ENCODE peak calls at places on chromosomes 4 and X, in six cellular contexts. N is upper lobe of left lung, J is astrocyte, X is mammary epithelial cell, O is lower lobe of right lung, U is sigmoid colon. Q is an unnamed sample.

GRCh38 chr4:153276966-153277365 is 67.5 kb upstream of the MND1 start:
- DNase-seq in O (no peak), J (no peak), U (no peak), X (no peak), N (no peak), Q (no peak)

GRCh38 chr4:98626350-98626749 is 32.1 kb downstream of the TSPAN5 start:
- DNase-seq in X (peak; percentile 93), U (no peak), N (peak; percentile 29), J (peak; percentile 96), O (no peak), Q (no peak)

GRCh38 chr4:80153800-80154546 is 43.3 kb upstream of the PRDM8 start:
- DNase-seq in O (no peak), U (no peak), N (no peak), X (no peak), J (peak; percentile 28), Q (no peak)

GRCh38 chrX:129744881-129745321 is 6.1 kb downstream of the XPNPEP2 start:
- DNase-seq in X (no peak), J (no peak), N (no peak), O (no peak), U (peak; percentile 25), Q (no peak)

GRCh38 chr4:84531689-84532088 is 32.6 kb upstream of the NKX6-1 start:
- DNase-seq in U (no peak), X (peak; percentile 66), J (no peak), O (no peak), N (no peak), Q (no peak)

GRCh38 chr4:7725951-7726350 is 213.7 kb downstream of the AFAP1 start:
- DNase-seq in J (no peak), X (peak; percentile 68), U (no peak), O (no peak), N (peak; percentile 60), Q (no peak)

GRCh38 chr4:48315728-48316630 is 25.4 kb upstream of the SLAIN2 start:
- DNase-seq in O (no peak), U (no peak), X (peak; percentile 54), J (peak; percentile 58), N (no peak), Q (no peak)

GRCh38 chr4:152729466-152729865 is 49.7 kb upstream of the TMEM154 start:
- DNase-seq in N (no peak), O (no peak), J (peak; percentile 14), X (peak; percentile 87), U (no peak), Q (no peak)

GRCh38 chr4:135718019-135718418 is 1516.4 kb upstream of the PABPC4L start:
- DNase-seq in U (no peak), O (no peak), J (no peak), N (no peak), X (no peak), Q (no peak)

GRCh38 chr4:77465271-77465670 is 140.3 kb upstream of the CXCL13 start:
- DNase-seq in N (no peak), J (no peak), U (no peak), X (peak; percentile 28), O (no peak), Q (no peak)

GRCh38 chr4:186669159-186669720 is 54.4 kb downstream of the FAT1 start:
- DNase-seq in U (peak; percentile 74), N (peak; percentile 38), O (no peak), X (peak; percentile 85), J (peak; percentile 71), Q (no peak)

GRCh38 chr4:4859010-4859798 is at the start of gene MSX1:
- DNase-seq in N (peak; percentile 97), X (peak; percentile 82), U (peak; percentile 90), J (peak; percentile 67), O (peak; percentile 87), Q (peak; percentile 85)

GRCh38 chr4:168531305-168531704 is 34.5 kb downstream of the PALLD start:
- DNase-seq in U (no peak), O (no peak), N (no peak), X (peak; percentile 74), J (no peak), Q (no peak)

GRCh38 chr4:2252530-2252924 is 9.4 kb downstream of the MXD4 start:
- DNase-seq in J (no peak), O (peak; percentile 30), N (peak; percentile 49), X (no peak), U (no peak), Q (no peak)

GRCh38 chr4:41418444-41418843 is 119.5 kb upstream of the LIMCH1 start:
- DNase-seq in U (peak; percentile 71), N (peak; percentile 48), O (no peak), X (peak; percentile 37), J (peak; percentile 92), Q (peak; percentile 63)

GRCh38 chrX:112688242-112688641 is 8.5 kb upstream of the LHFPL1 start:
- DNase-seq in N (no peak), X (no peak), J (no peak), O (no peak), U (no peak), Q (no peak)

GRCh38 chr4:125096662-125097061 is 218.1 kb upstream of the FAT4 start:
- DNase-seq in N (no peak), U (no peak), O (no peak), J (no peak), X (no peak), Q (no peak)

GRCh38 chr4:94472056-94472826 is 20.5 kb downstream of the PDLIM5 start:
- DNase-seq in U (no peak), J (peak; percentile 91), X (peak; percentile 43), O (no peak), N (no peak), Q (no peak)

GRCh38 chr4:526189-526909 is 27.3 kb downstream of the PIGG start:
- DNase-seq in O (no peak), J (no peak), U (no peak), X (no peak), N (peak; percentile 67), Q (no peak)
- H3K27ac ChIP-seq in O (no peak overlapping the region), J (no peak overlapping the region), U (no peak overlapping the region), X (no peak overlapping the region), N (no peak overlapping the region), Q (no peak overlapping the region)

DNA sequence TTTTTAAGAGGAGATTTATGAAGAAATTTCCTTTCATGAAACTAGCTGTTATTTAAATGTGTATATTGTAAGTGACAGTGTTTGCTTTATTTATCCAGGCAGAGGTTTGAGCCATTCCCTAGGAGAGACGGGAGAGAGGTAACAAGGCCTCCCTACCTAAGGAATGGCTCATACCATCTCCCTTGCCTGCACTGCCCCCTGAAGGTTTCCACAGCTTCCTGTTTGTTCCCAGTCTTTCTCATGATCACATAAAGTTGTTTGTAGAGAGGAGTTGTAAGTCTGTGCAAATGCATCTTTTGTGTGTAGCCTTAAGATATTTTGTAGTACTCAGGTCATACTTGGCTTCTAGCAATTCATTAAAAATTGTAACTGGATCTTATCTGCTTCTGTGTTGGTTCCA is 1504.5 kb upstream of the PCDH10 start:
- DNase-seq in N (no peak), O (no peak), J (no peak), U (no peak), X (peak; percentile 45), Q (no peak)
- TF ChIP-seq CTCF in N (no peak), O (no peak), J (peak; percentile 4), U (no peak), X (peak; percentile 90), Q (no peak)

DNA sequence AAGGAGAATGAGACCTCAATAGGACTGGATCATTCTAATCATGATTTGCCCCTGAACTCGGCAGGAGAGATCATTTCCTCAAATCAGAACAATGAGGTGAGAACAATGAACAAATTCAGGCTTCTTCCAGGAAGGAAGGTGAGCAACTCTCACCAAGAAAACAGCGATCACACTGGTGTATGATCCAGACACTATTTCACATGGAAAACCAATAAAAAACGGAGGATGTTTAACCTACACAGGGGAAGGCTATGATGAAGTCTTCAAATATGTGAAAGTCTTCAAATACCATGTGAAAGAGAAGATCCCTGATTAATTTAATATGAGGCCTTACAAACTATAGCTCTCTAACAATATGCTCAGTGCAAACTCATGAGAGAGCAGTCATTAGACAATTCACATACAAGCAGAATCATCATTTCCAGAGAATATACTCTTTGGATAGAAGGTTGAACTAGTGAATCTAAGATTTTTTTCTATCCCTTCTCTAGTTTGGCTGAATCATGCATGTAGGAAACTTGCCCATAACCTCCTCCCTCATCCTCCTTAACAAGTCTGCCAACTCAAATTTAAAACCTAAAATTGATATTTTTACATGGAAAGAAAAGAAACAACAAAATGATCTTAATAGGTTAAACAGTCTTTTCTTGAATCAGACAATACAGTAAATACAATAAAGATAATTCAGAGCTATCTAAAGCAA is 122.5 kb downstream of the ADAMTS3 start:
- DNase-seq in J (peak; percentile 26), U (no peak), N (no peak), O (no peak), X (no peak), Q (no peak)
- H3K27ac ChIP-seq in J (no peak overlapping the region), U (no peak overlapping the region), N (no peak overlapping the region), O (no peak overlapping the region), X (no peak overlapping the region), Q (peak overlapping the region; percentile 19)

GRCh38 chrX:6574762-6575161 is 39.8 kb upstream of the VCX3A start:
- DNase-seq in N (no peak), O (no peak), U (no peak), J (no peak), X (no peak), Q (no peak)
- TF ChIP-seq CTCF in N (no peak), O (no peak), U (no peak), J (no peak), X (peak; percentile 15), Q (no peak)

DNA sequence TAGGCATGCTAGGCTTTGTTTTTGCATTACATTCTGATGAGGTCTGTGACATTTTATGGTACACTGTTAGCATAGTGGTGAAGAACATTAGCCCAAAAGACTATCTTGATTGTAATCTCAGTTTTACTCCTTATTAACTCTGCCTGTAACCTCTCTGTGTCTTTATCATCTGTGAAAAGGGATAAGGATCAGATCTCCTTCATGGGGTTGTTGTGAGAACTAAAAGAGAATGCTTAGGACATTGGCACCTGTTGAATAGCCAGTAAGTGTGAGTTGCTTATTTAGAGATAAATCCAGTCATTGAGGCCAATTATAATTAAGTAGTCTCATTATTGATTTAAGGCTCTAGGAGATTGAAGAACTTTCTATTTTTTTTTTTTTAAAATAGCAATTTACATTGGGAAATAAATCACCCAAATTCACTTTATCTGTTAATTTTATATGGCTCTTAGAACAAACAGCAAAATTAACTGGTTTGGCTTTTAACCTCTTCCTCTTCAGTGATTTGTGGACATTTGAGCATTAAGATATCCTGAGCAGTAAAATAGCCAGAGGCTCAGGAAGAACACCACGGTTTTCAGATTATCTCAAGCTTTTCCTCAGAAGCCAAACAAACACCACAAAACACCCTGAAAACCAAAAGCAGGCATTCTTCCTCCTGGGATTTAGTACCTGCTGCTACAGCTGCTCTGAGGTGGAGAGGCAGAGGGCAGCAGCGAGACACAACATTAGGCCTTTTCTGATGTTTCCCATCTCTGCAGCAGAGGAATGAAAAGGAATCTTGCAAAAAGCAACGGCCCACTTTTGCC is 192.9 kb downstream of the ARHGAP10 start:
- DNase-seq in O (no peak), X (no peak), J (no peak), N (no peak), U (no peak), Q (peak; percentile 60)
- H3K27ac ChIP-seq in O (no peak overlapping the region), X (no peak overlapping the region), J (no peak overlapping the region), N (no peak overlapping the region), U (no peak overlapping the region), Q (no peak overlapping the region)

DNA sequence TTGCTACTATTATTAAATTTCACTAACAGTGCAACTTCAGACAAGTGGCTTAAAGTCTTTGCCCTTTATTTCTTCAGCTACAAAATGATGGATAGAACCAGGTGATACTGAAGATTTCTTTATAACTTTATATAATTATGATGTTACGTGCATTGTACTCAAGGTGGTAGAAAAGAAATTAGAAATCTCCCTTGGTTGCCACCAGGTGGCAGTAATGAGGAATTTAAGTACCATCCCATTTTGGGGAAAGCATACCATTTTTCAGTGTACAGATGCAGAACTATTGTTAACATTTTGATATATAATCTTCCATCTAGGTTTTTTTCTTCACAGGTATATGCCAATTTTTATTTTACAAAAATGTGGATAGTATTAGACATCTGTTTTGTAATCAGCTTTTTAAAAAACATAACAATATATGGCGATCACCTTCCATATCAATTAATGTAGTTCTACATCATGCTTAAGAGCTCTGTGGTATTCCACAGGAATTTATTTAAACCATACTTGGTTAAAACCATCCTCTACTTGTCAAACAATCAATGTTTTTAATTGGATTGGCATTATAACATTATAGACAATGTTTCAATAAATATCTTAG is 37.7 kb upstream of the RAB33B start:
- DNase-seq in J (peak; percentile 23), N (no peak), O (no peak), X (no peak), U (no peak), Q (no peak)
- TF ChIP-seq CTCF in J (peak; percentile 54), N (peak; percentile 46), O (peak; percentile 76), X (peak; percentile 60), U (peak; percentile 54), Q (peak; percentile 65)